ENCODE peak calls at places on chromosome 16, in eight cellular contexts. One of them, this sample, is unnamed.

GRCh38 chr16:52497067-52497816 is 49.7 kb downstream of the TOX3 start:
- DNase-seq in PC-9: no peak
- DNase-seq in upper lobe of right lung: no peak
- DNase-seq in PC-3: peak
- DNase-seq in MM.1S: no peak
- DNase-seq in A549: no peak
- DNase-seq in GM12878: no peak
- DNase-seq in thyroid gland: no peak
- DNase-seq in this sample: peak

GRCh38 chr16:9901-10665 is 43.3 kb downstream of the POLR3K start:
- DNase-seq in PC-9: no peak
- DNase-seq in upper lobe of right lung: no peak
- DNase-seq in PC-3: peak
- DNase-seq in MM.1S: no peak
- DNase-seq in A549: no peak
- DNase-seq in GM12878: no peak
- DNase-seq in thyroid gland: peak
- DNase-seq in this sample: no peak

GRCh38 chr16:84823926-84824325 is 4.1 kb downstream of the CRISPLD2 start:
- DNase-seq in PC-9: no peak
- DNase-seq in upper lobe of right lung: no peak
- DNase-seq in PC-3: no peak
- DNase-seq in MM.1S: no peak
- DNase-seq in A549: no peak
- DNase-seq in GM12878: no peak
- DNase-seq in thyroid gland: no peak
- DNase-seq in this sample: no peak

GRCh38 chr16:84820305-84820684 is 510 bp downstream of the CRISPLD2 start:
- DNase-seq in PC-9: no peak
- DNase-seq in upper lobe of right lung: no peak
- DNase-seq in PC-3: peak
- DNase-seq in MM.1S: no peak
- DNase-seq in A549: no peak
- DNase-seq in GM12878: no peak
- DNase-seq in thyroid gland: no peak
- DNase-seq in this sample: no peak

GRCh38 chr16:58614212-58614611 is 15.4 kb downstream of the CNOT1 start:
- DNase-seq in PC-9: no peak
- DNase-seq in upper lobe of right lung: no peak
- DNase-seq in PC-3: peak
- DNase-seq in MM.1S: no peak
- DNase-seq in A549: no peak
- DNase-seq in GM12878: no peak
- DNase-seq in thyroid gland: no peak
- DNase-seq in this sample: no peak

GRCh38 chr16:90047714-90048346 is 28.6 kb upstream of the DBNDD1 start:
- DNase-seq in PC-9: no peak
- DNase-seq in upper lobe of right lung: no peak
- DNase-seq in PC-3: no peak
- DNase-seq in MM.1S: no peak
- DNase-seq in A549: no peak
- DNase-seq in GM12878: no peak
- DNase-seq in thyroid gland: peak
- DNase-seq in this sample: no peak

GRCh38 chr16:70433456-70434103 is 5.3 kb downstream of the ST3GAL2 start:
- DNase-seq in PC-9: no peak
- DNase-seq in upper lobe of right lung: no peak
- DNase-seq in PC-3: peak
- DNase-seq in MM.1S: no peak
- DNase-seq in A549: no peak
- DNase-seq in GM12878: no peak
- DNase-seq in thyroid gland: no peak
- DNase-seq in this sample: peak

GRCh38 chr16:66717112-66717675 is 20.7 kb upstream of the CMTM4 start:
- DNase-seq in PC-9: no peak
- DNase-seq in upper lobe of right lung: no peak
- DNase-seq in PC-3: peak
- DNase-seq in MM.1S: no peak
- DNase-seq in A549: no peak
- DNase-seq in GM12878: no peak
- DNase-seq in thyroid gland: no peak
- DNase-seq in this sample: peak

GRCh38 chr16:88373927-88374492 is 8.7 kb upstream of the ZNF469 start:
- DNase-seq in PC-9: no peak
- DNase-seq in upper lobe of right lung: no peak
- DNase-seq in PC-3: no peak
- DNase-seq in MM.1S: no peak
- DNase-seq in A549: no peak
- DNase-seq in GM12878: no peak
- DNase-seq in thyroid gland: no peak
- DNase-seq in this sample: no peak

GRCh38 chr16:926715-927114 is 44.1 kb downstream of the LMF1 start:
- DNase-seq in PC-9: no peak
- DNase-seq in upper lobe of right lung: no peak
- DNase-seq in PC-3: no peak
- DNase-seq in MM.1S: no peak
- DNase-seq in A549: no peak
- DNase-seq in GM12878: no peak
- DNase-seq in thyroid gland: no peak
- DNase-seq in this sample: no peak

GRCh38 chr16:3589441-3589921 is 12.3 kb upstream of the NLRC3 start:
- DNase-seq in PC-9: no peak
- DNase-seq in upper lobe of right lung: no peak
- DNase-seq in PC-3: no peak
- DNase-seq in MM.1S: no peak
- DNase-seq in A549: no peak
- DNase-seq in GM12878: no peak
- DNase-seq in thyroid gland: no peak
- DNase-seq in this sample: no peak
- H3K27ac ChIP-seq in PC-9: no peak
- H3K27ac ChIP-seq in upper lobe of right lung: no peak
- H3K27ac ChIP-seq in PC-3: no peak
- H3K27ac ChIP-seq in MM.1S: no peak
- H3K27ac ChIP-seq in A549: no peak
- H3K27ac ChIP-seq in GM12878: no peak
- H3K27ac ChIP-seq in thyroid gland: no peak
- H3K27ac ChIP-seq in this sample: no peak

GRCh38 chr16:55248494-55248893 is 75.5 kb upstream of the IRX6 start:
- DNase-seq in PC-9: no peak
- DNase-seq in upper lobe of right lung: no peak
- DNase-seq in PC-3: no peak
- DNase-seq in MM.1S: no peak
- DNase-seq in A549: no peak
- DNase-seq in GM12878: no peak
- DNase-seq in thyroid gland: no peak
- DNase-seq in this sample: no peak

GRCh38 chr16:55240933-55241332 is 83.1 kb upstream of the IRX6 start:
- DNase-seq in PC-9: no peak
- DNase-seq in upper lobe of right lung: no peak
- DNase-seq in PC-3: no peak
- DNase-seq in MM.1S: no peak
- DNase-seq in A549: no peak
- DNase-seq in GM12878: no peak
- DNase-seq in thyroid gland: no peak
- DNase-seq in this sample: no peak

GRCh38 chr16:55248058-55248457 is 75.9 kb upstream of the IRX6 start:
- DNase-seq in PC-9: no peak
- DNase-seq in upper lobe of right lung: no peak
- DNase-seq in PC-3: no peak
- DNase-seq in MM.1S: no peak
- DNase-seq in A549: no peak
- DNase-seq in GM12878: no peak
- DNase-seq in thyroid gland: no peak
- DNase-seq in this sample: no peak

GRCh38 chr16:55239723-55240122 is 84.3 kb upstream of the IRX6 start:
- DNase-seq in PC-9: no peak
- DNase-seq in upper lobe of right lung: no peak
- DNase-seq in PC-3: no peak
- DNase-seq in MM.1S: no peak
- DNase-seq in A549: no peak
- DNase-seq in GM12878: no peak
- DNase-seq in thyroid gland: no peak
- DNase-seq in this sample: no peak

DNA sequence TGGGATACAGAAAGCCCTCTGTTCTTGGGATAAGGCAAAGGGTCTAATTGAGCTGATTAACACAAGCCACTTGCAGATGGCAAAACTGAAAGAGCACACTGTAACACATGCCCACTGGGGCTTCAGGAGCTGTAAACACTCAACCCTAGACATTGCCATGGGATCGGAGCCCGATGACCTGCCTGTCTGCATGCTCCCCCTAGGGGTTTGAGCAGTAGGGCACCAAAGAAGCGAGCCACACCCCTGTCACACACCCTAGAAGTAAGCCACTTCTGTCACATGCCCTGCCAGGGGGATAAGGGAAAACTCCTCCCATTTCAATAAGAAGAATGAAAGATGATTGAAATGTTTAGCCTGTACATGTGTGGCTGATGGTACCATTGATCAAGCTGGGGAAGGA is 81.3 kb upstream of the IRX6 start:
- DNase-seq in PC-9: no peak
- DNase-seq in upper lobe of right lung: no peak
- DNase-seq in PC-3: no peak
- DNase-seq in MM.1S: no peak
- DNase-seq in A549: no peak
- DNase-seq in GM12878: no peak
- DNase-seq in thyroid gland: no peak
- DNase-seq in this sample: no peak
- TF ChIP-seq CTCF in PC-9: no peak
- TF ChIP-seq CTCF in upper lobe of right lung: no peak
- TF ChIP-seq CTCF in PC-3: no peak
- TF ChIP-seq CTCF in MM.1S: no peak
- TF ChIP-seq CTCF in A549: no peak
- TF ChIP-seq CTCF in GM12878: no peak
- TF ChIP-seq CTCF in thyroid gland: no peak
- TF ChIP-seq CTCF in this sample: no peak

GRCh38 chr16:25258856-25259179 is 1.2 kb upstream of the ZKSCAN2 start:
- DNase-seq in PC-9: no peak
- DNase-seq in upper lobe of right lung: no peak
- DNase-seq in PC-3: no peak
- DNase-seq in MM.1S: no peak
- DNase-seq in A549: no peak
- DNase-seq in GM12878: no peak
- DNase-seq in thyroid gland: no peak
- DNase-seq in this sample: no peak
- H3K27ac ChIP-seq in PC-9: peak
- H3K27ac ChIP-seq in upper lobe of right lung: peak
- H3K27ac ChIP-seq in PC-3: no peak
- H3K27ac ChIP-seq in MM.1S: no peak
- H3K27ac ChIP-seq in A549: peak
- H3K27ac ChIP-seq in GM12878: peak
- H3K27ac ChIP-seq in thyroid gland: no peak
- H3K27ac ChIP-seq in this sample: no peak

DNA sequence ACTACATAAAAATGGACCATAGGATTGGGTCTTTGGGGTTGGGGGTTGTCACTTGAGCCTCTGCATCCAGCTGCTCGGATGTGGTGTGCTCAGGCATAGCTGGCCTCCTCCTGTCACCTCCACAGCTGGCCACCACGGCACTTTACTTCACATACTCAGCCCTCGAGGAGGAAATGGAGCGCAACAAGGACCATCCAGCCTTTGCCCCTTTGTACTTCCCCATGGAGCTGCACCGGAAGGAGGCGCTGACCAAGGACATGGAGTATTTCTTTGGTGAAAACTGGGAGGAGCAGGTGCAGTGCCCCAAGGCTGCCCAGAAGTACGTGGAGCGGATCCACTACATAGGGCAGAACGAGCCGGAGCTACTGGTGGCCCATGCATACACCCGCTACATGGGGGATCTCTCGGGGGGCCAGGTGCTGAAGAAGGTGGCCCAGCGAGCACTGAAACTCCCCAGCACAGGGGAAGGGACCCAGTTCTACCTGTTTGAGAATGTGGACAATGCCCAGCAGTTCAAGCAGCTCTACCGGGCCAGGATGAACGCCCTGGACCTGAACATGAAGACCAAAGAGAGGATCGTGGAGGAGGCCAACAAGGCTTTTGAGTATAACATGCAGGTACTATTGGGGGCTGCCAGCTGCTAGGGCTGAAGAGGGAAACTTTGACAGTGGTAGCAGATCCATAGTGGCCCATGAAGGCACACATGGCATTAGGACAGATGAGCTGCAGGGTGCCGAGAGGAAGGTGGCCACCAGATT is 30.8 kb downstream of the CDIP1 start:
- DNase-seq in PC-9: no peak
- DNase-seq in upper lobe of right lung: no peak
- DNase-seq in PC-3: no peak
- DNase-seq in MM.1S: no peak
- DNase-seq in A549: no peak
- DNase-seq in GM12878: no peak
- DNase-seq in thyroid gland: peak
- DNase-seq in this sample: no peak
- TF ChIP-seq CTCF in PC-9: no peak
- TF ChIP-seq CTCF in upper lobe of right lung: no peak
- TF ChIP-seq CTCF in PC-3: no peak
- TF ChIP-seq CTCF in MM.1S: no peak
- TF ChIP-seq CTCF in A549: no peak
- TF ChIP-seq CTCF in GM12878: no peak
- TF ChIP-seq CTCF in thyroid gland: peak
- TF ChIP-seq CTCF in this sample: no peak

GRCh38 chr16:15835136-15835878 is 21.5 kb downstream of the MYH11 start:
- DNase-seq in PC-9: no peak
- DNase-seq in upper lobe of right lung: no peak
- DNase-seq in PC-3: no peak
- DNase-seq in MM.1S: no peak
- DNase-seq in A549: no peak
- DNase-seq in GM12878: peak
- DNase-seq in thyroid gland: no peak
- DNase-seq in this sample: no peak

GRCh38 chr16:15832241-15832640 is 24.6 kb downstream of the MYH11 start:
- DNase-seq in PC-9: no peak
- DNase-seq in upper lobe of right lung: no peak
- DNase-seq in PC-3: no peak
- DNase-seq in MM.1S: no peak
- DNase-seq in A549: no peak
- DNase-seq in GM12878: no peak
- DNase-seq in thyroid gland: no peak
- DNase-seq in this sample: no peak

GRCh38 chr16:15830832-15831451 is 25.9 kb downstream of the MYH11 start:
- DNase-seq in PC-9: no peak
- DNase-seq in upper lobe of right lung: peak
- DNase-seq in PC-3: no peak
- DNase-seq in MM.1S: no peak
- DNase-seq in A549: no peak
- DNase-seq in GM12878: no peak
- DNase-seq in thyroid gland: no peak
- DNase-seq in this sample: no peak

GRCh38 chr16:15836074-15836473 is 20.8 kb downstream of the MYH11 start:
- DNase-seq in PC-9: no peak
- DNase-seq in upper lobe of right lung: no peak
- DNase-seq in PC-3: no peak
- DNase-seq in MM.1S: no peak
- DNase-seq in A549: no peak
- DNase-seq in GM12878: no peak
- DNase-seq in thyroid gland: no peak
- DNase-seq in this sample: no peak

DNA sequence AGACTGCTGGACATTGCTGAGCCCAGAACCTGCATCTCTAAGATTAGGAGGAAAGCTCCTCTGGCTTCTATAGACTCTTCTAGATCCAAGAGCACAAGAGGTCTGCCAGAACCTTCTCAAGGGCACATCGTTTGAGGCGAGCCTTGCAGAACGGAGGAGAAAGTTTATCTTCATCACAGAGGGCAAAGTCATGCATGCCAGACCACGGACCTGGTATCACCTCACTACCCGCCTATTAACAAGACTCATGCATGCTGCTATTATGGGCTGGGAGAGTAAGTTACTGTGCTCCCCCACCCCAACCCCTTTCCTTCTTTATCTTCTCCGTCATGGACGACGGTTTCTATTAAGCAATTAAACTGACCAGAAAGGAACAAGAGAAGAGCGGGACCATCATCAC is 23.3 kb downstream of the MYH11 start:
- DNase-seq in PC-9: no peak
- DNase-seq in upper lobe of right lung: no peak
- DNase-seq in PC-3: no peak
- DNase-seq in MM.1S: no peak
- DNase-seq in A549: no peak
- DNase-seq in GM12878: no peak
- DNase-seq in thyroid gland: no peak
- DNase-seq in this sample: no peak
- H3K27ac ChIP-seq in PC-9: no peak
- H3K27ac ChIP-seq in upper lobe of right lung: no peak
- H3K27ac ChIP-seq in PC-3: no peak
- H3K27ac ChIP-seq in MM.1S: no peak
- H3K27ac ChIP-seq in A549: no peak
- H3K27ac ChIP-seq in GM12878: no peak
- H3K27ac ChIP-seq in thyroid gland: no peak
- H3K27ac ChIP-seq in this sample: no peak